ENCODE peak calls at places on chromosomes 11 and 22, in ten cellular contexts. Q is AG04449, U is fibroblast of pulmonary artery, D is ovary, F is nephron progenitor cell, V is psoas muscle, A is Caco-2, C is kidney epithelial cell, H is fibroblast of lung, K is BJ. M is an unnamed sample.

GRCh38 chr11:66221012-66221411 is 47.4 kb upstream of the RAB1B start:
- DNase-seq in V (no peak), K (no peak), U (no peak), C (no peak), H (no peak), F (no peak), D (no peak), Q (no peak), A (peak; percentile 26), M (no peak)

GRCh38 chr11:40037005-40037404 is 1422.4 kb downstream of the LRRC4C start:
- DNase-seq in U (peak; percentile 26), H (peak; percentile 23), C (peak; percentile 14), Q (no peak), F (no peak), K (no peak), A (peak; percentile 51), D (no peak), V (no peak), M (no peak)

GRCh38 chr11:33635161-33635560 is 65.5 kb downstream of the C11orf91 start:
- DNase-seq in F (no peak), V (peak; percentile 71), A (no peak), U (peak; percentile 92), Q (no peak), H (peak; percentile 64), C (no peak), K (no peak), D (no peak), M (no peak)

GRCh38 chr11:1198766-1199688 is 23.8 kb upstream of the MUC5B start:
- DNase-seq in C (no peak), A (peak; percentile 32), K (no peak), Q (no peak), F (no peak), D (peak; percentile 6), V (peak; percentile 10), H (no peak), U (no peak), M (peak; percentile 15)

GRCh38 chr11:20966489-20966888 is 297.1 kb downstream of the NELL1 start:
- DNase-seq in U (no peak), H (no peak), V (no peak), A (no peak), K (no peak), C (no peak), F (no peak), D (no peak), Q (no peak), M (no peak)

GRCh38 chr11:102026975-102027374 is 20.3 kb upstream of the CFAP300 start:
- DNase-seq in H (no peak), Q (no peak), C (no peak), D (no peak), F (no peak), V (no peak), U (no peak), K (no peak), A (no peak), M (no peak)

GRCh38 chr22:29987143-29987542 is 93.1 kb upstream of the HORMAD2 start:
- DNase-seq in F (no peak), U (no peak), V (no peak), Q (no peak), K (no peak), C (no peak), A (no peak), D (no peak), H (no peak), M (no peak)

GRCh38 chr11:126545057-126545555 is 189.6 kb downstream of the ST3GAL4 start:
- DNase-seq in C (no peak), U (no peak), H (no peak), V (no peak), F (no peak), A (no peak), Q (no peak), D (no peak), K (no peak), M (no peak)

DNA sequence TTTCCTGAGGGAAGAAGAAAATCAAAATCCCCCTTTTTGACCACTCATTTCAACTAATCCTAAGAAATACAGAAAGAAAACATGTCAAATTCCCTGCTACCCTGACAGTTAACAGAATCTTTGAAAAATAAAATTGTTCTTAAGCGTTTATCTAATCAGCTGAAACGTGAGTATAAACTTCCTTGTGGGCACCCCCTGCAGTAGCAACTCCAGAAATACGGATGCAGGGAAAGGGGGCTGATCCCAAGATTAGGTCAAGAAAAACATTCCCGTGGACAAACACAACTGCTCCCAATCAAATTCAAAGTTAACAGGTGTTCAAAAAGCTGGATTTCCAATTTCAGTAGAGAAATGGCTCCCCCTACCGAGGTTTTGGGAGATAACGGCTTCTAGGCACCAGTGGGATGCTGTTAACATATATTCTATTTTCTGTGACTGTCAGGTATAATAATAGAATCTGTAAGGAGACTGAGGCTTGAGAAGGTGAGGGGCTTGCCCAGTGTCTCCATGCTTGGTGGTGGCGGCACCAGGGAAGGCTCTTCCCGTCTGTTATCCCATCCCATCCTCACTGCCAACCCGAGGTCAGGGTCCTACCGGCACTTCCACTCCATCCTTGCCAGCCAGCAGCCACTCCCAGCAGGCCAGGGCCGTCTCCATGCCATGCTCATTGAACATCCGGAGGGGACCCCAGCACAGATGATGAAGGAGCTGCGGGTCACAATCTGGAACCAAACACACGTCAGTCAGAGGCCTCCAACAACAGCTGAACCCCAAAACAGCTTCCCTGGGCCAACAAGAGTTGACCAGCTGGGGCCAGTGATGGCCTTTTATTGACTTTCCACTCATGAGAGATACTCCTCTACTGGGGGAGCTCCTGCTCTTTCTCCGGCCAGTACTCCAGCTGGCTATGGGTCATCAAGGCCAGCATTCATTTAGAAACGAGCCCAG is 32.0 kb upstream of the SERPIND1 start:
- DNase-seq in V (no peak), C (no peak), K (no peak), D (no peak), A (no peak), Q (no peak), H (peak; percentile 15), F (peak; percentile 42), U (peak; percentile 30), M (peak; percentile 46)
- TF ChIP-seq CTCF in V (peak; percentile 66), C (peak; percentile 68), K (peak; percentile 72), D (no peak), A (peak; percentile 57), Q (peak; percentile 35), H (peak; percentile 81), F (peak; percentile 54), U (peak; percentile 64), M (peak; percentile 77)

DNA sequence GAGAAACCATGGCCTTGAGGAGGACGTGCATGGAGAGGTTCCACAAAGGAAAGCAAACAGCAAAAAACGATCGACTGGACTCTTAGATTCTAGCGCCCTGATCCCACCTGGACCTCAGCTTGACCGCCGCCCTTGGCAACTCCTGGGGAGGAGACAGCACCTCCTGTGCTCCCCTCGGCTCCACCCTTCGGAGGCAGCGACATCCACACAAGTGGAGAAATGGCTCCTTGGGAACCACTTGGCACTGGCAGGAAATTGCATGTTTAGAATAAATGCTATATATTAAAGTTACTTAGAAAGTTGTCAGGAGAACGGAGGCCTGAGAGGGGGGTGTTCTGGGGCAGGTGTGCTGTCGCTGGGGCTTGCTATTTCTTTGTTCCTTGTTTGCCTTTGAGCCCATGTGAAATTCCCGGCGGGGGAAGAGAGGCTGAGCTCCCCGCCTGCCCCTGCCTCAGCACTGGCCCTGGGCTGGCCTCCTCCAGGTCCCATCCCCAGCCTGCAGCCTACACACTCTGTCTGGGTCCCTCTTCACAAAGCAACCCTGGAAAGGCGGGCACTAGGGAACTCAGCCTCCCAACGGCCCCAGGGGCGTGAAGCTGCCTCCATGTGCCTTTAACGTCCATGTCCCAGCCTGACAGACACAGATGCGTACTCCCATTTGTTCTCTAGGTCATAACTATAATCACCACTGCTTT is 395.3 kb downstream of the BRD1 start:
- DNase-seq in Q (no peak), V (no peak), F (no peak), C (no peak), A (no peak), K (no peak), D (no peak), H (no peak), U (no peak), M (no peak)
- TF ChIP-seq CTCF in Q (no peak), V (no peak), F (no peak), C (no peak), A (no peak), K (no peak), D (no peak), H (no peak), U (no peak), M (no peak)

GRCh38 chr22:49992921-49993648 is 19.5 kb downstream of the IL17REL start:
- DNase-seq in Q (no peak), H (peak; percentile 23), F (peak; percentile 54), C (no peak), D (peak; percentile 8), V (peak; percentile 63), K (no peak), U (peak; percentile 63), A (peak; percentile 44), M (no peak)

GRCh38 chr22:49991167-49991566 is 21.4 kb downstream of the IL17REL start:
- DNase-seq in Q (no peak), K (no peak), V (no peak), D (no peak), U (no peak), C (no peak), H (no peak), A (no peak), F (no peak), M (no peak)

GRCh38 chr22:49993649-49994360 is 18.8 kb downstream of the IL17REL start:
- DNase-seq in V (no peak), D (no peak), F (no peak), Q (no peak), H (no peak), U (no peak), K (no peak), C (no peak), A (no peak), M (no peak)

GRCh38 chr22:49994361-49995058 is 18.1 kb downstream of the IL17REL start:
- DNase-seq in U (no peak), C (no peak), Q (no peak), D (peak; percentile 5), A (no peak), F (no peak), K (no peak), V (no peak), H (no peak), M (no peak)

DNA sequence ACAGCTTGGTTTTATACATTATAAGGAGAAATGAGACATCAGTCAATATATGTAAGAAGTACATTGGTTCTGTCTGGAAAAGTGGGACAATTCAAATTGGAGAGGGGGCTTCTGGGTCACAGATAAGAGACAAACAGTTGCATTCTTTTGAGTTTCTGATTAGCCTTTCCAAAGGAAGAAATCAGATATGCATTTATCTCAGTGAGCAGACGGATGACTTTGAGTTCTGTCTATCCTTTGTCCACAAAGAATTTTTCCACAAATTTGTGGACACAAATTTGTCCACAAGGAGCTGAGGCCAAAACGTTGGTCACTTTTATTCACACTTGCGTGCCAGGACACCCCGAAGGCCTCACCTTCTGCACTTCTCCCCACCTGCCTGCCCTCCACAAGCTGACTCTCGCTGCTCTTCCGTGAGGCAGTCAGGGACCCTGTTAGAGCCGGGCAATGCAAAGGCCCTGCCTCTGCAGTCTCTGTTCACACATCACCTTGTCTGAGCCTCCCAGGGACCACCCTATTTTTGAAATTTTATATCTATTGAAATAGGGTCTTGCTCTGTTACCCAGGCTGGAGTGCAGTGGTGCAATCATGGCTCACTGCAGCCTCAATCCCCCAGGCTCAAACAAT is 20.5 kb downstream of the IL17REL start:
- DNase-seq in V (no peak), U (no peak), A (no peak), F (no peak), K (no peak), D (no peak), Q (no peak), H (no peak), C (no peak), M (no peak)
- TF ChIP-seq CTCF in V (no peak), U (no peak), A (no peak), F (no peak), K (no peak), D (no peak), Q (no peak), H (no peak), C (no peak), M (no peak)

DNA sequence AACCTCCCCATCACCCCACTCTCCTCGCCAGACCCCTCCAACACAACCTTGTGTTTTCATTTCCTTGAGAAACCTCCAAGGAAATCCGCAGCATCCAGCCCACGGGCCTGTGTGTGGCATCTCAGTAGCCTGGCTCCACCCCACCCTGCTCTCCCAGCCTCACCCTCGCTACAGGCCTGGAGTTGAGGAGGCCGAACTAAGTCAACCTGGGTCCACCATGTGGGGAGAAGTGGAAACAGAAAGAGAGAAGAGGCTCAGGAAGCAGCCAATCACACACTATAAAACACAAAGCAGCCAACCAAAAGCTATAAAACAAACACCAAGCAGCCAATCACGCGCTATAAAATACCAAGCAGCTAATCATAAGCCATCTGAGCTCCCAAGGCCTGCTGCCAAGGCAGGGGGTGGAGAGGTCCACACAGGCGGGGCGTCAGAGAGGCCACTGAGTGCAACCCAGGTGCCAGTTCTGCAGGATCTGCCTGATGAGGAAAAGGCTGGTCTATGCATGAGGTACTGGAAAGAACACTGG is 72.0 kb downstream of the MICAL3 start:
- DNase-seq in K (no peak), Q (no peak), U (no peak), H (no peak), V (no peak), A (no peak), F (no peak), C (no peak), D (no peak), M (no peak)
- TF ChIP-seq CTCF in K (no peak), Q (no peak), U (no peak), H (no peak), V (no peak), A (no peak), F (no peak), C (no peak), D (no peak), M (no peak)